ENCODE peak calls at places on chromosomes 5 and 9, in five cellular contexts. W, L, Z, H and B are unnamed samples.

GRCh38 chr9:129416831-129417604 is 203.9 kb downstream of the C9orf50 start:
- DNase-seq in L (no peak), Z (no peak), W (no peak), H (no peak), B (no peak)

GRCh38 chr5:59034498-59035186 is 451.8 kb downstream of the RAB3C start:
- DNase-seq in W (no peak), L (peak), H (no peak), Z (no peak), B (peak)

GRCh38 chr9:2021731-2022130 is 6.6 kb downstream of the SMARCA2 start:
- DNase-seq in L (no peak), Z (peak), H (no peak), W (no peak), B (no peak)

GRCh38 chr9:94176582-94176981 is 82.5 kb upstream of the ZNF169 start:
- DNase-seq in H (peak), Z (no peak), W (no peak), L (no peak), B (no peak)

GRCh38 chr9:20760246-20760901 is 76.3 kb downstream of the FOCAD start:
- DNase-seq in H (no peak), Z (no peak), W (no peak), L (no peak), B (no peak)

GRCh38 chr5:168317521-168318147 is 26.2 kb downstream of the WWC1 start:
- DNase-seq in W (no peak), L (no peak), H (peak), Z (peak), B (peak)

GRCh38 chr9:128607642-128608350 is 48.9 kb downstream of the DYNC2I2 start:
- DNase-seq in Z (no peak), H (no peak), W (no peak), L (no peak), B (no peak)

GRCh38 chr5:81097733-81098132 is 135.4 kb upstream of the CKMT2 start:
- DNase-seq in H (no peak), L (peak), Z (no peak), W (no peak), B (no peak)

GRCh38 chr5:172439785-172440480 is 14.4 kb downstream of the SH3PXD2B start:
- DNase-seq in L (no peak), Z (no peak), W (no peak), H (no peak), B (no peak)

GRCh38 chr5:34690898-34691297 is 34.8 kb downstream of the RAI14 start:
- DNase-seq in H (no peak), L (no peak), W (no peak), Z (no peak), B (no peak)

GRCh38 chr9:134179918-134180785 is 15.8 kb upstream of the RNU6ATAC start:
- DNase-seq in H (no peak), L (no peak), W (no peak), Z (no peak), B (no peak)

GRCh38 chr9:113179839-113180238 is 29.0 kb downstream of the SLC31A2 start:
- DNase-seq in W (no peak), Z (no peak), L (no peak), H (no peak), B (no peak)

GRCh38 chr9:136333045-136333444 is 5.7 kb downstream of the GPSM1 start:
- DNase-seq in W (no peak), H (no peak), L (no peak), Z (no peak), B (no peak)

GRCh38 chr9:4111233-4112000 is 188.5 kb downstream of the GLIS3 start:
- DNase-seq in Z (no peak), H (no peak), W (no peak), L (no peak), B (no peak)

GRCh38 chr5:10227396-10227795 is 22.3 kb downstream of the ATPSCKMT start:
- DNase-seq in Z (no peak), L (no peak), H (no peak), W (no peak), B (no peak)

GRCh38 chr5:131264453-131265200 is 774 bp downstream of the CDC42SE2 start:
- DNase-seq in L (peak), W (no peak), H (no peak), Z (no peak), B (peak)

GRCh38 chr5:176803943-176804498 is 6.3 kb upstream of the UNC5A start:
- DNase-seq in H (no peak), W (no peak), L (peak), Z (peak), B (no peak)

GRCh38 chr5:175836741-175837729 is 34.3 kb upstream of the CPLX2 start:
- DNase-seq in W (no peak), L (peak), Z (no peak), H (no peak), B (no peak)

GRCh38 chr9:121120386-121120785 is 45.6 kb downstream of the CNTRL start:
- DNase-seq in W (no peak), H (no peak), Z (no peak), L (no peak), B (no peak)

GRCh38 chr5:57532513-57533497 is 50.2 kb upstream of the ACTBL2 start:
- DNase-seq in W (no peak), H (no peak), L (no peak), Z (no peak), B (no peak)

GRCh38 chr5:169686137-169686536 is 49.1 kb downstream of the DOCK2 start:
- DNase-seq in Z (no peak), H (no peak), L (no peak), W (no peak), B (no peak)

GRCh38 chr9:128103589-128103962 is 24.0 kb downstream of the PTGES2 start:
- DNase-seq in L (peak), Z (no peak), W (no peak), H (peak), B (no peak)

GRCh38 chr9:36443581-36443980 is 43.5 kb upstream of the RNF38 start:
- DNase-seq in L (no peak), W (no peak), Z (no peak), H (no peak), B (no peak)

GRCh38 chr9:97441729-97442128 is 29.8 kb downstream of the TDRD7 start:
- DNase-seq in Z (no peak), W (no peak), L (no peak), H (no peak), B (no peak)

DNA sequence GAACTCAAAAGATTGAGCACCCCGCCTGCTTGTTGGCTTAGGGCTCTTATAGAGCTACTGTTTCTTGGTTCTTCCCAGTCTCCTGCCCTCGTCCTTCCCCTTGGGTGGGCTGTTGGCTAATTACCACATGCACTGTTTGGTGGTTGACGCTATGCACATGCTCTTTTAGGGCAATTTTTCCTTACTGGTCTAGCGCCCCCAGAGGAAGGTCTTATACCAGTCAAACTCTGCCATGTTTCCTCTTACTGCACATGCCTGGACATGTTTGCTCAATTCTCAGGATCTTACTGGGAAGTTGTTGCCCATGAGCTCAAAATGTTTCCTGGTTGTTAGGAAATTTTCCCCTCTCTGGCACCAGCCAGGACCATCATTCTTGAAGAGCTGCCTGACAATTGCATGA is 101.9 kb downstream of the SLC28A3 start:
- DNase-seq in W (no peak), Z (peak), L (no peak), H (peak), B (no peak)
- TF ChIP-seq CTCF in W (no peak), Z (peak), L (peak), H (peak), B (no peak)

DNA sequence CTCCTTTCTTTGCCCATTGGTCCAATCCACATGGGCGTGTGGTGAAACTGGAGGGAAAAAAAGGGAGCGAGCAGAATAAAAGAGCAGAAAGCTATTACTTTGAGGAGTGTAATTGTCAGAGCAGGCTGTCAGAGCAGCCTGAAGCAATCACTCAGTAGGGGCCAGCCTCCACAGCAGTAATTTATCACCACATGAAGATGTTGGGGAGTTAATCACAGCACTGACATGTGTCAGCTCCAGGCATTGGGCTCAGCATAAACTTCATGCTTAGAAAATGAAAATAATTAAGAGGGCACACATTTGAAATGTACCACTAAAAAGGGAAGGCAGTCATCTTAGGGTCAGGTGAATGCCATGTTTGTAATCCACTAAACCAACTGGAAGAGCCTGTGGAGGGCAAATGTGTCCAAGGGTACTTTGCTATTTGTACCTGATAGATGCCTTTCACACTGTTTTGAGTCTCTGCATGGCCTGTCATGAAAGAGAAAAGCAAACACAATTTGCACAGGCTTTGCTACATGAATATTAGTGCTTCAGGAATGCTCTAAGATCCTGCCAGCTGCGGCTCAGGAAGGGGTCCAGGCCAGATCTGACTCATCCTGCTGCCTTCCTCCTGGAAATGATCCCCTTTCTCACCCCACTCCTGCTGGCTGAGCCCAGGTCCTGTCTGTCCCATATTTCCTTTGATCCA is 2.9 kb upstream of the PTGER4 start:
- DNase-seq in W (no peak), Z (no peak), H (no peak), L (peak), B (no peak)
- H3K27ac ChIP-seq in W (no peak), Z (no peak), H (no peak), L (no peak), B (peak)

GRCh38 chr9:23683476-23684095 is 142.5 kb downstream of the ELAVL2 start:
- DNase-seq in H (no peak), Z (no peak), L (peak), W (no peak), B (no peak)
- TF ChIP-seq JUNB in H (no peak), Z (no peak), L (no peak), W (no peak), B (no peak)

GRCh38 chr5:54975701-54976100 is 9.7 kb downstream of the ESM1 start:
- DNase-seq in W (no peak), H (no peak), L (no peak), Z (no peak), B (no peak)

GRCh38 chr5:54969242-54969641 is 16.2 kb downstream of the ESM1 start:
- DNase-seq in L (no peak), Z (no peak), W (no peak), H (no peak), B (no peak)

GRCh38 chr5:54964405-54964804 is 21.0 kb downstream of the ESM1 start:
- DNase-seq in H (no peak), L (no peak), Z (no peak), W (no peak), B (no peak)

GRCh38 chr5:54965806-54966205 is 19.6 kb downstream of the ESM1 start:
- DNase-seq in L (no peak), Z (no peak), H (no peak), W (no peak), B (no peak)

GRCh38 chr5:54969856-54970828 is 15.3 kb downstream of the ESM1 start:
- DNase-seq in L (no peak), Z (no peak), H (no peak), W (no peak), B (no peak)
- TF ChIP-seq CTCF in L (no peak), Z (no peak), H (no peak), W (no peak), B (no peak)

DNA sequence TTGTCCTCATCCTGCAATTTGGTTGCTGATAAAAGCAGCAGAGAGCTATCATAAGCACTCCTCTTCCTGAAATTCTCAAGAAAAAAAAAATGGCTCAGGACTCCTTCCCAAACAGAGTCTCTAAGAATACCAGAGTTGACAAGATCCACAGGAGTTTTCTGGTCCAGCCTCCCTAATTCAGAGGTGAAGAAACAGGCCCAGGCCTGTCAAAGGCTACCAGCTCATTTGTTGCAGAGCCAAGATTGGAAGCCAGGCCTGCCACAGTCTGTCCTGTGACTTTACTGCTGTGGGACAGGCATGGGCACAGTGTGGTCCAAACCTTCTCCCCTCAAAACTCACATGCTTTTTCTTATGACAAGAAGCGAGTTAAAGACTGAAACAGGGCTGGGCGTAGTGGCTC is 41.5 kb downstream of the NIPSNAP3B start:
- DNase-seq in H (no peak), Z (no peak), L (no peak), W (no peak), B (no peak)
- H3K27ac ChIP-seq in H (no peak), Z (no peak), L (no peak), W (no peak), B (no peak)

DNA sequence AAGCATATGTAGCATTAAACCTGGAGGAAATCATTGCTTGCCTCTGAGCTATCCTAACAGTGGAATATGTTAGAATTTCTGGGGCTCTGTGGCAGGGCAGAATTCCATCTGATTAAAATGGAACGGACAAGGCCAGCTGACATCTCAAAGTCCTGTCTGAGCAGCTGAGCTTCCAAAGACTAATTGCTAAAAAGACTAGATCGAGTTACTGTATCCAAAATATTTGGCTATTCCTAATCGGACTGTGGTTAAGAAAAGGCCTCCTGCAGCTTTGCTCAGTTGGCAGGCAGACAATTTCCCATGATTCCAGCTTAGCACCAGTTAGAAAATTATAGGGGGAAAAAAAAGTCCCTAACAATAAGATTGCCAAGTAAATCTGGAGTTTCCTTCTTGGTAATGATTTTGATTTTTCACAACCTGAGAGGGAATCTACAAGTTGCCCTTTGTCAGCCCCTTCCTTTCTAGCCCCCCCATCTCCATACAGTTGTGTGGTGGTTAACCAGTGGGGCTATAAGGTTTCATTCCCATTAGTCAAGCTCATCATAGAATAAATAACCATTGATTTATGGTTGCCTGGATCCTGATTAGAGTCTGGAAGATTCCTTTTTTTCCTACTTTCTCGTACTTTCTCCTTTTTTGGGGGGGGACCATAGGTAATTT is 26.4 kb downstream of the PTGR1 start:
- DNase-seq in H (no peak), L (no peak), Z (no peak), W (no peak), B (no peak)
- TF ChIP-seq JUNB in H (no peak), L (no peak), Z (no peak), W (no peak), B (no peak)

GRCh38 chr5:150557507-150557872 is 49.6 kb downstream of the NDST1 start:
- DNase-seq in Z (no peak), L (no peak), W (no peak), H (no peak), B (no peak)

GRCh38 chr5:150556859-150557506 is 49.1 kb downstream of the NDST1 start:
- DNase-seq in W (peak), L (no peak), Z (no peak), H (no peak), B (no peak)

GRCh38 chr5:150554857-150555256 is 46.9 kb downstream of the NDST1 start:
- DNase-seq in W (no peak), L (no peak), H (no peak), Z (no peak), B (no peak)

GRCh38 chr5:150558088-150558621 is 50.2 kb downstream of the NDST1 start:
- DNase-seq in H (no peak), W (no peak), Z (no peak), L (no peak), B (no peak)

DNA sequence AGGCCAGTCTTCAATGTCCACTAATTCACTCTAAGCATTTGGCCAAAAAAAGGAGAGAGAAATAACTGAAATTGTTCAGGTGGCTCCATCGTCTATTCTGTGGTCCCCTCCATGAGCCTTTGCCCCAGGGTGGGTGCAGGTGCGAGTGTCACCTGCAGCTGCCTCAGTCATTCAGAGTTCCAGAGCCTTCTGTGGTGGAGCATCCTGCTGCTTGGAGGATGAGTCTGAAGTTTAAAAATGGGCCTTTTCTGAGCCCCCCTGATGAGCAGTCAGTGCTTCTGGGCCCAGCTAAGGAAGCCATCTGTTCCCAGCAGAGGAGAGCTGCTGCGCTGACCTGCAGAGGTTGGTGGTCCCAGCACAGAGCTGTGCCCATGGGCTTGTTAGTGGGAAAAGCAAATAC is 48.2 kb downstream of the NDST1 start:
- DNase-seq in L (no peak), Z (no peak), H (no peak), W (no peak), B (no peak)
- TF ChIP-seq CTCF in L (no peak), Z (no peak), H (no peak), W (no peak), B (no peak)